ENCODE peak calls at places on chromosomes 13 and 19, in seven cellular contexts. T is midbrain; S is left ventricle myocardium superior; U is small intestine; H is activated T-helper 1 cell treated with anti-CD3 and anti-CD28 coated beads, Interleukin-12 subunit alpha, Interleukin-12 subunit beta, Interleukin-2, Interleukin-4 antibody, amounts not matched to agents 30 ng/mL and 10 ng/mL and 1 ng/mL, durations not matched to agents 14 hours and 24 hours and 36 hours; Y is hepatic stellate cell; O is activated naive CD4-positive, alpha-beta T cell treated with anti-CD3 and anti-CD28 coated beads for 36 hours. B is an unnamed sample.

GRCh38 chr19:16249826-16250434 is 52.2 kb downstream of the AP1M1 start:
- DNase-seq in T (no peak), S (peak), U (no peak), H (no peak), Y (no peak), O (no peak), B (no peak)

GRCh38 chr19:33080761-33081681 is at the start of gene GPATCH1:
- DNase-seq in T (peak), S (peak), U (peak), H (peak), Y (peak), O (peak), B (peak)

GRCh38 chr19:48565090-48565489 is 13.1 kb downstream of the SULT2B1 start:
- DNase-seq in T (no peak), S (no peak), U (no peak), H (no peak), Y (no peak), O (no peak), B (no peak)

GRCh38 chr13:33494596-33495214 is 209.2 kb upstream of the STARD13 start:
- DNase-seq in T (no peak), S (no peak), U (no peak), H (no peak), Y (peak), O (no peak), B (no peak)

GRCh38 chr13:113423225-113424170 is 29.8 kb downstream of the ADPRHL1 start:
- DNase-seq in T (no peak), S (no peak), U (no peak), H (no peak), Y (no peak), O (no peak), B (no peak)

GRCh38 chr13:26019241-26019640 is 32.6 kb downstream of the SHISA2 start:
- DNase-seq in T (no peak), S (no peak), U (no peak), H (no peak), Y (no peak), O (no peak), B (no peak)

GRCh38 chr13:81395368-81395767 is 1054.4 kb upstream of the SPRY2 start:
- DNase-seq in T (no peak), S (no peak), U (peak), H (no peak), Y (no peak), O (no peak), B (peak)

GRCh38 chr19:46040952-46041500 is at the start of gene IGFL4:
- DNase-seq in T (no peak), S (no peak), U (peak), H (no peak), Y (no peak), O (no peak), B (no peak)

GRCh38 chr19:56132316-56132822 is 8.7 kb upstream of the ZNF444 start:
- DNase-seq in T (no peak), S (no peak), U (no peak), H (no peak), Y (no peak), O (no peak), B (no peak)